ENCODE peak calls at places on chromosome 20, in four cellular contexts. B is HL-60; D is stimulated activated CD8-positive, alpha-beta memory T cell treated with anti-CD3 and anti-CD28 coated beads, Interleukin-15, amount 100 ng/mL, for 24 hours; H is stimulated activated CD4-positive, alpha-beta T cell treated with anti-CD3 and anti-CD28 coated beads, Interleukin-1b, Interleukin-23, amount 100 ng/mL, for 4 hours. S is an unnamed sample.
A peak's percentile ranks its signal among the peaks of the same experiment; 100 is the strongest.

GRCh38 chr20:63000958-63001357 is 5.8 kb downstream of the BHLHE23 start:
- DNase-seq in H (no peak), D (no peak), B (no peak), S (no peak)

GRCh38 chr20:58048096-58048702 is 180.3 kb downstream of the ANKRD60 start:
- DNase-seq in D (no peak), B (no peak), H (no peak), S (peak; percentile 17)

GRCh38 chr20:32621914-32622584 is 36.9 kb upstream of the NOL4L start:
- DNase-seq in D (no peak), H (no peak), B (no peak), S (no peak)

GRCh38 chr20:59828478-59829414 is 104.7 kb downstream of the SYCP2 start:
- DNase-seq in B (no peak), H (no peak), D (no peak), S (no peak)

GRCh38 chr20:1166963-1167720 is 17.6 kb downstream of the TMEM74B start:
- DNase-seq in D (no peak), B (no peak), H (no peak), S (no peak)

GRCh38 chr20:38386004-38386403 is 39.7 kb downstream of the LBP start:
- DNase-seq in D (no peak), B (no peak), H (no peak), S (no peak)

GRCh38 chr20:36847009-36847709 is 28.8 kb upstream of the TLDC2 start:
- DNase-seq in H (no peak), D (no peak), B (no peak), S (no peak)

GRCh38 chr20:56839791-56840190 is 210.7 kb downstream of the TFAP2C start:
- DNase-seq in B (no peak), D (no peak), H (no peak), S (no peak)

GRCh38 chr20:2125474-2126112 is 24.0 kb downstream of the STK35 start:
- DNase-seq in D (no peak), H (no peak), B (no peak), S (no peak)

GRCh38 chr20:36105731-36106226 is 48.8 kb upstream of the EPB41L1 start:
- DNase-seq in B (no peak), H (no peak), D (no peak), S (no peak)

GRCh38 chr20:25050501-25051350 is 7.2 kb downstream of the ACSS1 start:
- DNase-seq in H (no peak), B (no peak), D (no peak), S (no peak)

GRCh38 chr20:1435337-1435699 is 31.3 kb downstream of the NSFL1C start:
- DNase-seq in D (no peak), H (no peak), B (no peak), S (no peak)

GRCh38 chr20:53103124-53103523 is 131.0 kb downstream of the TSHZ2 start:
- DNase-seq in D (no peak), H (no peak), B (no peak), S (no peak)

GRCh38 chr20:48754269-48754668 is 73.5 kb downstream of the PREX1 start:
- DNase-seq in H (no peak), B (no peak), D (no peak), S (no peak)

GRCh38 chr20:11132819-11133341 is 459.1 kb upstream of the JAG1 start:
- DNase-seq in B (no peak), H (no peak), D (no peak), S (no peak)

GRCh38 chr20:56414842-56415765 is 3.0 kb downstream of the CASS4 start:
- DNase-seq in D (no peak), B (no peak), H (peak; percentile 26), S (no peak)

GRCh38 chr20:45038747-45039469 is 62.0 kb downstream of the KCNS1 start:
- DNase-seq in D (no peak), H (no peak), B (no peak), S (no peak)

GRCh38 chr20:3041818-3042504 is 1.5 kb upstream of the GNRH2 start:
- DNase-seq in B (no peak), H (no peak), D (no peak), S (no peak)

GRCh38 chr20:31568773-31569162 is 36.3 kb upstream of the ID1 start:
- DNase-seq in H (no peak), D (no peak), B (no peak), S (no peak)

GRCh38 chr20:4592316-4593148 is 129.2 kb upstream of the PRND start:
- DNase-seq in H (peak; percentile 63), B (peak; percentile 13), D (peak; percentile 60), S (peak; percentile 33)

GRCh38 chr20:10786678-10787077 is 112.9 kb upstream of the JAG1 start:
- DNase-seq in H (no peak), B (no peak), D (no peak), S (no peak)

GRCh38 chr20:63086421-63087235 is 79.9 kb upstream of the BHLHE23 start:
- DNase-seq in B (no peak), D (no peak), H (no peak), S (no peak)

GRCh38 chr20:22797103-22797502 is 212.7 kb upstream of the FOXA2 start:
- DNase-seq in B (no peak), D (no peak), H (no peak), S (no peak)

GRCh38 chr20:39282619-39283092 is 320.5 kb downstream of the DHX35 start:
- DNase-seq in B (no peak), D (no peak), H (no peak), S (no peak)

GRCh38 chr20:48571945-48572589 is 255.7 kb downstream of the PREX1 start:
- DNase-seq in D (no peak), B (no peak), H (no peak), S (no peak)

GRCh38 chr20:48729538-48729937 is 98.3 kb downstream of the PREX1 start:
- DNase-seq in B (no peak), D (no peak), H (no peak), S (no peak)

GRCh38 chr20:54293526-54293925 is 85.6 kb downstream of the PFDN4 start:
- DNase-seq in B (no peak), D (no peak), H (no peak), S (no peak)

GRCh38 chr20:60091284-60091683 is 133.1 kb downstream of the CDH26 start:
- DNase-seq in B (no peak), H (no peak), D (no peak), S (no peak)

GRCh38 chr20:64010711-64011237 is 25.2 kb upstream of the C20orf204 start:
- DNase-seq in H (no peak), D (no peak), B (no peak), S (no peak)

GRCh38 chr20:10634190-10634589 is 39.6 kb downstream of the JAG1 start:
- DNase-seq in D (no peak), B (no peak), H (no peak), S (no peak)

GRCh38 chr20:63626424-63627128 is at the start of gene GMEB2:
- DNase-seq in D (no peak), B (peak; percentile 71), H (peak; percentile 73), S (peak; percentile 62)

GRCh38 chr20:49880724-49881445 is 34.4 kb downstream of the SPATA2 start:
- DNase-seq in B (no peak), H (no peak), D (no peak), S (no peak)

S was measured in AML-193.